ENCODE peak calls at places on chromosome 1, in six cellular contexts. B is prostate gland, L is mammary epithelial cell, X is HL-60, I is lung, D is OCI-LY7. C is an unnamed sample.

GRCh38 chr1:204263240-204263848 is 49.6 kb upstream of the GOLT1A start:
- DNase-seq in B (peak; percentile 22), L (no peak), X (no peak), I (no peak), D (no peak), C (no peak)

GRCh38 chr1:156126701-156127534 is 12.4 kb downstream of the LMNA start:
- DNase-seq in B (no peak), L (peak; percentile 95), X (peak; percentile 83), I (no peak), D (peak; percentile 43), C (peak; percentile 80)

GRCh38 chr1:84168783-84169182 is 24.7 kb downstream of the PRKACB start:
- DNase-seq in B (no peak), L (no peak), X (no peak), I (no peak), D (no peak), C (no peak)

GRCh38 chr1:8464377-8464776 is 146.5 kb downstream of the SLC45A1 start:
- DNase-seq in B (no peak), L (no peak), X (no peak), I (peak; percentile 61), D (no peak), C (no peak)

GRCh38 chr1:185813401-185813979 is 79.3 kb downstream of the HMCN1 start:
- DNase-seq in B (no peak), L (peak; percentile 45), X (no peak), I (no peak), D (peak; percentile 52), C (peak; percentile 3)

GRCh38 chr1:54001620-54002019 is 16.4 kb downstream of the LDLRAD1 start:
- DNase-seq in B (peak; percentile 61), L (no peak), X (no peak), I (no peak), D (no peak), C (no peak)

GRCh38 chr1:30879940-30880339 is 28.6 kb downstream of the SDC3 start:
- DNase-seq in B (no peak), L (peak; percentile 27), X (no peak), I (no peak), D (no peak), C (no peak)

GRCh38 chr1:200248541-200248940 is 161.3 kb downstream of the ZNF281 start:
- DNase-seq in B (no peak), L (no peak), X (no peak), I (no peak), D (no peak), C (no peak)

GRCh38 chr1:202831906-202832305 is 21.2 kb downstream of the PCAT6 start:
- DNase-seq in B (no peak), L (no peak), X (no peak), I (no peak), D (no peak), C (no peak)

GRCh38 chr1:223876643-223877042 is 30.9 kb upstream of the TP53BP2 start:
- DNase-seq in B (no peak), L (no peak), X (no peak), I (no peak), D (no peak), C (no peak)

GRCh38 chr1:41333146-41333784 is 28.0 kb upstream of the FOXO6 start:
- DNase-seq in B (no peak), L (peak; percentile 73), X (no peak), I (no peak), D (no peak), C (no peak)

GRCh38 chr1:12424150-12424549 is 193.9 kb downstream of the DHRS3 start:
- DNase-seq in B (no peak), L (no peak), X (no peak), I (no peak), D (no peak), C (no peak)
- H3K4me3 ChIP-seq in B (no peak overlapping the region), L (no peak overlapping the region), X (no peak overlapping the region), I (no peak overlapping the region), D (no peak overlapping the region), C (no peak overlapping the region)

DNA sequence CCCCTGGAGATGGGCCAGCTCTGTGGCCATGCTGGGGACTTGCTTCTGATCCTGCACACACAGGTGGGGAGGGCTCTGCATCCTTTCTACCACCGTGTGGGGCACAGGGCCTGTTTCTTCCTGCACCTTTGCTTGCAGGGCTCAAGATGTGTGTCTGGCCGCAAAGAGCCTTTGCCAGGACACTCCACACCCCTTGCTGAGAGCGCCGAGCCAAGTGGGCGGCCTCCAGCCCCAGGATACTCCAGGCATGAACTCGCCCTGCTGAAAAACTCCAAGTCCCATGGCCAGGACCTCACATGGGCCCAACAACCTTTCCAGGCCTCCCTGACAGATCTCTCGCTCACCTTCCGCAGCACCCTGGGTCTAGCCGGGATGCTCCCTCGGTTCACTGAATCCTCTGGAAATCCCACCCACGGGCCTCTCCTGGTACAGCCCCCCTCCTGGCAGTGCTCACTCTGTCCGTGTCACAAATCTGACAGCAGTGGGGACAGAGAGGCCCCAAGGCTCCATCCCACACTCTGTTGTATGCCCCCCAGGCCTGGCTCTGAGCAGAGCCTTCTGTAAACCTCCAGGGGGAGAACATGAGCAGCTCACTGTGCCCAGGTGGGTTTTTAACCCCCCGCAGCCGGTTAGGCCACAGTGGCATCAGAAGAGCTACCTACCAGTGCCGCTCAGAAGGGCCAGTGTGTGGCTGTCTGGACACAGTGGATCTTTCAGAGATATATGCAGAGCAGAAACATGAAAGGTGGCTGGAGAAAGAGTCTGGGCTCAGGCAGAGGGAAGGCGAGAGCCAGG is 11.8 kb upstream of the GPR153 start:
- DNase-seq in B (no peak), L (no peak), X (no peak), I (no peak), D (no peak), C (no peak)
- TF ChIP-seq CTCF in B (no peak), L (no peak), X (no peak), I (no peak), D (peak; percentile 29), C (no peak)

GRCh38 chr1:214280386-214281029 is 451 bp upstream of the SMYD2 start:
- DNase-seq in B (peak; percentile 29), L (peak; percentile 21), X (peak; percentile 10), I (peak; percentile 41), D (peak; percentile 44), C (no peak)
- H3K4me3 ChIP-seq in B (peak overlapping the region; percentile 83), L (peak overlapping the region; percentile 53), X (peak overlapping the region; percentile 71), I (peak overlapping the region; percentile 89), D (peak overlapping the region; percentile 72), C (peak overlapping the region; percentile 77)

DNA sequence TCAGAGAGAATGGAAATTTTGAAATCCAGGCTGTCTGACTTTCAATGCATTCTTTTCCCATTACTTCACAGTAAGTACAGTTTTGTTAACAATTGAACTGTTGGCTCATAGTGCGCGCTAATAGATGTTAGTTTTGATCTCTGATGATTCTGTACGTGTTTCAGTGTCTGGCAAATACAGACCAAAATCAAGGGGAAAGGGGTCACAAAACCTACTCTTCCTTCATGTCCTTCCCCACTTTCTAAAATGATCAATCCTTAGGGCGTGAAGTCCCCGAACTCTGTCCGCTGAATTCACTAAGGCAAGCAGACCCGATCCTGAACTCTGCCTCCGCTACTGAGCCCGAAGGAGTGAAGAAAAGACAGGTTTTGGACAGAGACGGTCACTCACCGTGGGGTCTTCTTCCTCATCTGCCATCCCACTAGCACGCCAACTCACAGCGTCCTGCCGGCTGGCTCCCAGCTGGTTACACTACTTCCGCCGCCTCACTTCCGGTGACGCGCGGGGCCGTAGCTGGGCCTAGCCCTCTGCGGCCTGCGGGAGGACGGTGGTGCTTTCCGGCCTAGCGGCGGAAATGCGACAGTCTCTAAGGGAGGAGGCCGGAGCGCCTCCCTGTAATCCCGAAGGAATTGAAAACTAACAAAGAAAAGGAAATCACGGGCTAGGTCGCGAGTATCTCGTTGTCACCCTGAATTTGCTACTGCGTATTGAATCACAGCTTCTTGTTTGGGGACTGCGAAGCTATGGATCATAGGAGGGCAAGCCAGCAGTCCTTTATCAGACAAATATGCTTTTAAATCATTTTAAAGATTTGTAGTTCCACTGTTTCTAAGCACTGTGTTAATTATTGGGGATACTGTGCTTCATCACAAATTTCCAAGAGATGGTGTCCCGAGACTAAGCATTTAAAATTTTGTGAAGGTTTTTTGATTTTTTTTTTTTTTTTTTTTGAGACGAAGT is at the start of gene TAF13:
- DNase-seq in B (peak; percentile 88), L (peak; percentile 93), X (peak; percentile 89), I (peak; percentile 95), D (peak; percentile 96), C (peak; percentile 71)
- TF ChIP-seq CTCF in B (peak; percentile 68), L (no peak), X (no peak), I (no peak), D (peak; percentile 17), C (peak; percentile 15)

GRCh38 chr1:27233677-27234053 is 767 bp upstream of the WDTC1 start:
- DNase-seq in B (peak; percentile 4), L (no peak), X (no peak), I (peak; percentile 28), D (no peak), C (no peak)
- H3K4me3 ChIP-seq in B (peak overlapping the region; percentile 94), L (peak overlapping the region; percentile 72), X (peak overlapping the region; percentile 78), I (no peak overlapping the region), D (peak overlapping the region; percentile 80), C (peak overlapping the region; percentile 32)

DNA sequence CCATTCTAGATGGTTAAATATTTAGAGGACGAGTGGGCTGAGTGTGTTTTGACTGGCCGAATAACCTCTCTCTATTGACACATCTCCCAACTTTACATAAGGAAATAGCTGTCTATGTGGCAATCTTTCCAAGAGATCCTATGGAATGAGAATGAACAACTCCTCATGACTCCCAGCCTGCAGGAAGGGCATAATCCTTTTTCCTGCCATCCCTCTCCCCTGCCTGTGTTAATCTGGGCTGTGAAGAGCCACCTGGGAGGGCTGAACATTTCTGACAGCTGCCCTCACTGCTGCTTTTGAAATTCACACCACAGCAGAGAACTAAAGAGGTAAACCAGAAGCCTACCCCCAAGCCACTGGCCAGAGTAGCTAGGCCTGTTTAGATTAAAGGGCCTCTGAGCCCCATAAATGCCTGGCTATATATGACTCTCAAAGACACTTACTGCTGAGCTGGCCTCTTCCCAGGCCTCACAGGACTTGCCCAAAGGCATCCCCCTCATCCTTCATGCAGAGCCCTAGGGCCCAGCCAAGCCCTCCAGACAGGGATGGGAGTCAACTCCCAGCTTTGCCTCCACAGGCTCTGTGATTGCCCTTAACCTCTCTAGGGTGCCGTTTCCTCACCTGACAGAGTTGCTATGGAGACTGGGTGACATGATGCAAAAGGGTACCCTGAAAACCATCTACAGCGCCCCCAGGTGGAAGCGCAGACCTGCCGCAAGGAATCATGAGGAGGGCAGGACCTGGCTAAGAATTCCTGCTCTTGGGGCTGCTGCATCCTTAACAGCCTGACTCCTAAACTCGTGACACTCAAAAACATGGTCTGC is 42.0 kb upstream of the LDLRAP1 start:
- DNase-seq in B (peak; percentile 47), L (peak; percentile 19), X (no peak), I (no peak), D (no peak), C (no peak)
- TF ChIP-seq CTCF in B (no peak), L (no peak), X (no peak), I (no peak), D (peak; percentile 64), C (peak; percentile 34)

DNA sequence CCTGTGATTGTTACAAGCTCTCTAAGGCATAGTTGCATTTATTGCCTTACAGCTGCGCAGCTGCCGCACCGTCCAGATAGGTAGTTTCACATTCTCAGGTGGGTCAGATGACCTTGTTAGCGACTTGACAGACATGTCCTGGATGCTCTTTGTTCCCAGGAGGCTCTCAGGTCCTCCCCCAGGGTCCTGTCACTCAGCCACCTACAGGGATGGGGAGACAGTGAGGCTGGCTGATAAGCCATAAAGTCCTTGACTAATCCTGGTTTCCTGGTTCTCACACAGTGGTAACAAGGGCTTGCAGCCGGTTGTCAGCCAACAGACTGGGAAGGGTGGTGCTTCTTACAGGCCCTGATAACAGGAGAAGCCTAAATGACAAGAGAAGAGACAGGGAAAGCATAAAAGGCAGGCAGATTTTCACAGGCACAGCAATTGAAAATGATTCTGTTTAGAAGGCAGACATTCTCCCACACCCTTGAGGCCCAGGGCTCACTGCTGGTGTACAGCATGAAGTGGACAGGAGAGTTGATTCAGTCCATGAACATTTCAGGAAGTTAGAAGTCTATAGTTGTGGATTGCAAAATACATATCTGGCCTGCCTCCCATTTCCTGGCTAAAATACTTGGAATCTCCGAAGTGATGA is 2.9 kb downstream of the ARF1 start:
- DNase-seq in B (no peak), L (peak; percentile 57), X (no peak), I (no peak), D (no peak), C (no peak)
- H3K4me3 ChIP-seq in B (peak overlapping the region; percentile 100), L (no peak overlapping the region), X (peak overlapping the region; percentile 73), I (no peak overlapping the region), D (peak overlapping the region; percentile 84), C (peak overlapping the region; percentile 0)

C was measured in GM12864.